ENCODE peak calls at places on chromosomes 5 and 9, in four cellular contexts. One of them, this sample, is unnamed.

GRCh38 chr5:150062523-150062922 is 23.8 kb downstream of the CSF1R start:
- DNase-seq in IMR-90: peak
- DNase-seq in GM10248: no peak
- DNase-seq in GM23248: no peak
- DNase-seq in this sample: no peak

GRCh38 chr5:177134653-177135225 is 1.2 kb downstream of the NSD1 start:
- DNase-seq in IMR-90: no peak
- DNase-seq in GM23248: peak
- DNase-seq in GM10248: no peak
- DNase-seq in this sample: no peak

GRCh38 chr5:518721-519120 is 5.5 kb downstream of the SLC9A3 start:
- DNase-seq in GM10248: no peak
- DNase-seq in IMR-90: no peak
- DNase-seq in GM23248: no peak
- DNase-seq in this sample: no peak

GRCh38 chr5:176360894-176361436 is 599 bp downstream of the KIAA1191 start:
- DNase-seq in IMR-90: peak
- DNase-seq in GM10248: no peak
- DNase-seq in GM23248: peak
- DNase-seq in this sample: peak

GRCh38 chr9:115694991-115695390 is 458.6 kb upstream of the PAPPA start:
- DNase-seq in GM23248: peak
- DNase-seq in IMR-90: peak
- DNase-seq in GM10248: no peak
- DNase-seq in this sample: no peak

GRCh38 chr9:90331826-90332575 is 310.6 kb downstream of the DIRAS2 start:
- DNase-seq in IMR-90: peak
- DNase-seq in GM10248: no peak
- DNase-seq in GM23248: peak
- DNase-seq in this sample: no peak

GRCh38 chr5:178602752-178603151 is 12.6 kb upstream of the COL23A1 start:
- DNase-seq in IMR-90: peak
- DNase-seq in GM23248: peak
- DNase-seq in GM10248: no peak
- DNase-seq in this sample: no peak

GRCh38 chr9:133725886-133726285 is 12.3 kb downstream of the SARDH start:
- DNase-seq in IMR-90: no peak
- DNase-seq in GM23248: no peak
- DNase-seq in GM10248: no peak
- DNase-seq in this sample: no peak

GRCh38 chr5:119166026-119166425 is 95.1 kb downstream of the DMXL1 start:
- DNase-seq in IMR-90: no peak
- DNase-seq in GM10248: no peak
- DNase-seq in GM23248: no peak
- DNase-seq in this sample: no peak

GRCh38 chr5:157607371-157608161 is 32.0 kb upstream of the ADAM19 start:
- DNase-seq in GM23248: peak
- DNase-seq in IMR-90: peak
- DNase-seq in GM10248: no peak
- DNase-seq in this sample: no peak

GRCh38 chr9:76271755-76272154 is 122.5 kb downstream of the RFK start:
- DNase-seq in GM23248: peak
- DNase-seq in IMR-90: peak
- DNase-seq in GM10248: no peak
- DNase-seq in this sample: no peak

GRCh38 chr5:153534102-153534501 is 43.6 kb downstream of the GRIA1 start:
- DNase-seq in GM23248: no peak
- DNase-seq in GM10248: no peak
- DNase-seq in IMR-90: no peak
- DNase-seq in this sample: no peak

GRCh38 chr5:115423541-115423940 is 121.0 kb downstream of the FEM1C start:
- DNase-seq in GM23248: peak
- DNase-seq in IMR-90: no peak
- DNase-seq in GM10248: no peak
- DNase-seq in this sample: no peak

GRCh38 chr5:35213608-35214007 is 16.7 kb downstream of the PRLR start:
- DNase-seq in IMR-90: no peak
- DNase-seq in GM23248: peak
- DNase-seq in GM10248: no peak
- DNase-seq in this sample: no peak

GRCh38 chr5:37840036-37840909 is at the start of gene GDNF:
- DNase-seq in GM23248: peak
- DNase-seq in IMR-90: peak
- DNase-seq in GM10248: peak
- DNase-seq in this sample: peak

GRCh38 chr9:136721339-136722092 is 9.1 kb downstream of the DIPK1B start:
- DNase-seq in IMR-90: peak
- DNase-seq in GM23248: peak
- DNase-seq in GM10248: no peak
- DNase-seq in this sample: no peak

GRCh38 chr5:138354926-138355378 is 2.5 kb downstream of the KDM3B start:
- DNase-seq in GM23248: peak
- DNase-seq in GM10248: peak
- DNase-seq in IMR-90: peak
- DNase-seq in this sample: peak

GRCh38 chr9:79329861-79330260 is 241.9 kb upstream of the TLE4 start:
- DNase-seq in IMR-90: no peak
- DNase-seq in GM23248: no peak
- DNase-seq in GM10248: no peak
- DNase-seq in this sample: no peak

GRCh38 chr5:132221781-132222648 is 5.6 kb downstream of the P4HA2 start:
- DNase-seq in GM10248: no peak
- DNase-seq in GM23248: peak
- DNase-seq in IMR-90: peak
- DNase-seq in this sample: no peak

GRCh38 chr5:12586406-12586805 is 682.2 kb upstream of the CTNND2 start:
- DNase-seq in GM23248: no peak
- DNase-seq in GM10248: no peak
- DNase-seq in IMR-90: no peak
- DNase-seq in this sample: no peak

GRCh38 chr9:137724114-137724445 is 105.3 kb downstream of the EHMT1 start:
- DNase-seq in GM10248: no peak
- DNase-seq in GM23248: peak
- DNase-seq in IMR-90: peak
- DNase-seq in this sample: no peak

GRCh38 chr5:176832162-176832561 is 21.8 kb downstream of the UNC5A start:
- DNase-seq in GM23248: no peak
- DNase-seq in GM10248: no peak
- DNase-seq in IMR-90: no peak
- DNase-seq in this sample: no peak

This sample was measured in NCI-H526.